ENCODE peak calls at places on chromosomes 7 and 10, in seven cellular contexts. X is hepatocyte; W is sigmoid colon; I is H9; E is SK-N-SH; N is CD8-positive, alpha-beta memory T cell; M is heart right ventricle. R is an unnamed sample. For H3K4me1, the result is how much of the 10 kb centered on the place peaks cover.

GRCh38 chr10:100518761-100519241 is 860 bp downstream of the SEC31B start:
- DNase-seq in W (no peak), M (no peak), N (peak), E (peak), I (peak), X (peak), R (peak)

GRCh38 chr7:139799586-139799985 is 21.8 kb upstream of the HIPK2 start:
- DNase-seq in E (no peak), X (no peak), W (no peak), M (no peak), I (no peak), N (no peak), R (peak)

GRCh38 chr7:93890464-93891068 is at the start of gene TFPI2:
- DNase-seq in I (peak), M (peak), W (peak), N (no peak), X (peak), E (peak), R (peak)

GRCh38 chr7:95921543-95921942 is 149.2 kb downstream of the DYNC1I1 start:
- DNase-seq in X (no peak), N (no peak), W (no peak), M (no peak), I (no peak), E (no peak), R (no peak)

GRCh38 chr7:140694592-140694991 is 1.9 kb upstream of the NDUFB2 start:
- DNase-seq in N (no peak), M (no peak), E (no peak), I (no peak), X (no peak), W (no peak), R (no peak)

GRCh38 chr10:5467634-5468255 is 31.6 kb downstream of the CALML5 start:
- DNase-seq in E (no peak), N (no peak), M (no peak), I (no peak), W (no peak), X (peak), R (no peak)

GRCh38 chr10:97426776-97427570 is 982 bp downstream of the PGAM1 start:
- DNase-seq in X (peak), I (no peak), M (no peak), E (no peak), W (no peak), N (no peak), R (peak)

GRCh38 chr10:17427201-17427600 is 27.2 kb downstream of the ST8SIA6 start:
- DNase-seq in X (no peak), N (peak), E (no peak), I (no peak), W (no peak), M (no peak), R (no peak)

GRCh38 chr7:142108728-142109505 is 2.6 kb upstream of the MGAM2 start:
- DNase-seq in E (no peak), I (no peak), X (no peak), W (no peak), M (no peak), N (no peak), R (no peak)

GRCh38 chr10:99347672-99348071 is 18.5 kb downstream of the CNNM1 start:
- DNase-seq in M (no peak), E (no peak), X (no peak), N (no peak), W (no peak), I (no peak), R (no peak)

GRCh38 chr10:102764340-102765257 is 20.9 kb downstream of the WBP1L start:
- DNase-seq in E (no peak), M (no peak), W (no peak), X (peak), N (no peak), I (no peak), R (no peak)

GRCh38 chr10:75788394-75789205 is 357.2 kb downstream of the LRMDA start:
- DNase-seq in N (no peak), X (no peak), W (no peak), E (no peak), M (no peak), I (no peak), R (no peak)

GRCh38 chr10:112216151-112216550 is 32.6 kb upstream of the GPAM start:
- DNase-seq in W (no peak), E (no peak), N (no peak), M (no peak), I (no peak), X (no peak), R (no peak)

GRCh38 chr10:79401015-79401921 is 44.2 kb downstream of the ZCCHC24 start:
- DNase-seq in X (no peak), M (peak), E (peak), N (no peak), I (no peak), W (peak), R (no peak)

GRCh38 chr10:79402625-79402946 is 42.8 kb downstream of the ZCCHC24 start:
- DNase-seq in M (no peak), I (no peak), N (no peak), X (no peak), W (no peak), E (no peak), R (no peak)

GRCh38 chr10:79399242-79399831 is 46.1 kb downstream of the ZCCHC24 start:
- DNase-seq in M (peak), I (peak), N (no peak), W (peak), E (peak), X (peak), R (peak)

GRCh38 chr10:79398642-79399041 is 46.8 kb downstream of the ZCCHC24 start:
- DNase-seq in M (no peak), I (no peak), W (no peak), X (no peak), N (no peak), E (no peak), R (no peak)

GRCh38 chr10:79400567-79401004 is 44.8 kb downstream of the ZCCHC24 start:
- DNase-seq in N (peak), X (peak), W (no peak), I (peak), M (peak), E (peak), R (peak)
- H3K4me1 ChIP-seq in N (under half), X (half or more), W (under half), I (under half), M (under half), E (under half), R (under half)

GRCh38 chr10:122310311-122311050 is 39.4 kb downstream of the BTBD16 start:
- DNase-seq in M (no peak), I (no peak), E (no peak), N (no peak), W (no peak), X (peak), R (peak)
- H3K27ac ChIP-seq in M (peak), I (no peak), E (no peak), N (no peak), W (peak), X (peak), R (no peak)

GRCh38 chr7:49812534-49812933 is 39.1 kb downstream of the VWC2 start:
- DNase-seq in M (no peak), E (no peak), N (no peak), X (no peak), W (no peak), I (no peak), R (no peak)

GRCh38 chr7:49822862-49823261 is 49.4 kb downstream of the VWC2 start:
- DNase-seq in I (no peak), X (no peak), N (no peak), M (no peak), E (no peak), W (no peak), R (no peak)

DNA sequence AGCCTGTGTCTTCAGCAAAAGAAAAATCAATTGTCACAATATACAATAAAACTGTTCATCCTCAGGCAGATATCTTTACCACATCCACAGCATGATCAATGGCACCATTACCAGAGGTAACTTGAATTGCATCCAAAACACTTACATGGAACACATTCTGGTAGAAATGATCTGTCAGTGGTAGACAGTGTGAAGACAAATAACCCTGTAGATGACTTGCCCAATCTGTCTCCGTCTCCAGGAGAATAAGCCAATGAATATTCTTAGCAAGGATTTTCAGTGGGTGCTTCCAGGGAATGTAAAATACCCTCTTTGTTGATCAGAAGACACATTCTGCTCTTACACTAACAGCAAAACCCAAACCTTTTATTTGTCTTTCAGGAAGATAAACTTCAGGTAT is 43.8 kb downstream of the VWC2 start:
- DNase-seq in W (no peak), N (no peak), M (no peak), I (no peak), X (no peak), E (no peak), R (no peak)
- H3K4me1 ChIP-seq in W (under half), N (under half), M (under half), I (under half), X (under half), E (under half), R (under half)

DNA sequence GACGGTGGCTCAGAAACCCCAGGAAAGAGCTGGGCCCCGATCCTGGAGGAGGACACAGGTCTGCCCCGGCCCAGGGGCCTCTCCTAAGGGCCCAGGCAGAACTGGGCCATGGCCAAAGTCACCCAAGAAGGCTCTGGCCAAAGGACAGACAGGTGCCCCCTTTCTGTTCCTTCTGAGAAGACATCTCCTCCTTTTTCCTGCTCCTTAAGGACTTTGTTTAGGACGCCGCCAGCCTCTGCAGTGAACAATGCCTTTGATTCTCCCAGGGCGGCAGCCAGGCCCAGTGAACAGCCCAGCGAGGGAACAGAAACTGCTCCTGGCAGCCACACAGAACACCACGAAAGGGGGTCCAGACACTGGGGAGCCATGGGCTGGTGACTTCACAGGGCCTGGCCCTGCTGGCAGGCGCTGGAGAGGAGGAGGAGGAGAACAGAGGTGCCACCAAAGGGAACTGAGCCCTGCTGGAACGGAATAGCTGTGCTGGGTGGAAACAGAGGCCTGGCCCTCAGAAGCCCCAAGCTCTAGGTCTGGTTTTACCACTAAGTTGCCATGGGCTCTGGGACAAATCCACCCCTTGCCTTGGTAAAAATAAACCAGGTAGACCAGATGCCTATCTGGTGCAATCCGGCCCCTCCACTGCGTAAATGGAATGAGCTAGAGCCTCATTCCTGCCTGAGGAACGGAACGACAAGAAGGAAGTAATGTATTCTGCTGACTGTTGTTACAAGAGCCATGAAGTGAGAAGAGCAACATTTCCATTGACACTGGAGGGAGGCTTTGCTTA is 163.3 kb upstream of the RHEB start:
- DNase-seq in E (no peak), I (no peak), M (no peak), X (no peak), W (peak), N (no peak), R (no peak)
- H3K27ac ChIP-seq in E (no peak), I (no peak), M (no peak), X (no peak), W (no peak), N (no peak), R (no peak)

GRCh38 chr10:11209810-11210141 is 192.1 kb downstream of the CELF2 start:
- DNase-seq in E (no peak), N (peak), I (no peak), M (no peak), W (no peak), X (no peak), R (peak)
- H3K4me1 ChIP-seq in E (under half), N (half or more), I (under half), M (half or more), W (under half), X (under half), R (under half)